ENCODE peak calls at places on chromosomes 16 and 17, in four cellular contexts. N is sigmoid colon, P is cardiac muscle cell, U is B cell. R is an unnamed sample.

GRCh38 chr17:67474081-67474661 is 97.1 kb downstream of the PITPNC1 start:
- DNase-seq in P (no peak), U (no peak), N (peak; percentile 77), R (no peak)

GRCh38 chr16:82653550-82654511 is 27.1 kb downstream of the CDH13 start:
- DNase-seq in N (peak; percentile 56), P (peak; percentile 15), U (no peak), R (peak; percentile 89)

GRCh38 chr16:68664297-68664696 is 19.2 kb downstream of the CDH3 start:
- DNase-seq in U (no peak), N (no peak), P (no peak), R (no peak)

GRCh38 chr17:45834471-45835396 is 9.9 kb upstream of the SPPL2C start:
- DNase-seq in N (no peak), U (no peak), P (no peak), R (no peak)

GRCh38 chr16:3074860-3075545 is 9.6 kb downstream of the IL32 start:
- DNase-seq in U (peak; percentile 77), P (no peak), N (no peak), R (no peak)

GRCh38 chr17:67854378-67854777 is 29.1 kb downstream of the BPTF start:
- DNase-seq in U (no peak), N (no peak), P (no peak), R (no peak)

GRCh38 chr16:66619036-66619435 is 14.5 kb downstream of the CMTM3 start:
- DNase-seq in U (no peak), P (no peak), N (no peak), R (peak; percentile 19)

GRCh38 chr17:19411641-19412040 is 609 bp downstream of the RNF112 start:
- DNase-seq in P (no peak), N (no peak), U (no peak), R (no peak)

GRCh38 chr17:5381542-5381941 is 37.9 kb downstream of the NUP88 start:
- DNase-seq in N (no peak), U (no peak), P (no peak), R (peak; percentile 28)

GRCh38 chr17:80118601-80119270 is 17.4 kb downstream of the GAA start:
- DNase-seq in N (peak; percentile 46), U (no peak), P (no peak), R (no peak)

GRCh38 chr17:56593741-56594527 is 435 bp downstream of the NOG start:
- DNase-seq in U (no peak), N (peak; percentile 72), P (peak; percentile 85), R (peak; percentile 79)

GRCh38 chr17:364308-364707 is 11.7 kb upstream of the RPH3AL start:
- DNase-seq in U (no peak), P (no peak), N (no peak), R (no peak)

GRCh38 chr16:19524866-19525723 is 1.4 kb downstream of the CCP110 start:
- DNase-seq in N (no peak), U (no peak), P (peak; percentile 6), R (peak; percentile 59)

GRCh38 chr16:74775255-74775654 is 635 bp upstream of the FA2H start:
- DNase-seq in N (no peak), P (no peak), U (no peak), R (no peak)

DNA sequence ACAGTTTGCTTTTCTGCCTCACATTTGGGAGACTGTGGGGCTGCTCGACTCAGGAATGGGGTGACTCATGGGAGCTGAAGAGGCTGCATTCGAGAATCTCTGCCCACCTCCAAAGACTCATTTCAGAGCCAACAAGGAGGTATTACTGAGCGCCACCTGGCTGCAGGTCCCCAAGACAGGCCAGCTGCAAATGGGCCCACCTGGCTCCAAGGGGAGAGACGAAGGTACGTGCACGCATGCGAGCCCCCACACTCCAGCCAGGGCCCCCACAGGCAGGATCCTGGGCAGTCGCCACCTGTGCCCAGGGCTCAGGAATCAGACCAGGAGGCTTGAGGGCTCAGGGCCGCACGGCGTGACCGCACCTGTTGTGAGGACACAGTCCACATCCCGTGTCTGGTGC is 6.0 kb downstream of the HAGHL start:
- DNase-seq in U (no peak), P (no peak), N (no peak), R (no peak)
- TF ChIP-seq CTCF in U (no peak), P (no peak), N (no peak), R (no peak)

GRCh38 chr16:47204736-47205499 is 61.2 kb upstream of the NETO2 start:
- DNase-seq in N (no peak), U (no peak), P (no peak), R (no peak)
- TF ChIP-seq CTCF in N (no peak), U (no peak), P (no peak), R (peak; percentile 20)

DNA sequence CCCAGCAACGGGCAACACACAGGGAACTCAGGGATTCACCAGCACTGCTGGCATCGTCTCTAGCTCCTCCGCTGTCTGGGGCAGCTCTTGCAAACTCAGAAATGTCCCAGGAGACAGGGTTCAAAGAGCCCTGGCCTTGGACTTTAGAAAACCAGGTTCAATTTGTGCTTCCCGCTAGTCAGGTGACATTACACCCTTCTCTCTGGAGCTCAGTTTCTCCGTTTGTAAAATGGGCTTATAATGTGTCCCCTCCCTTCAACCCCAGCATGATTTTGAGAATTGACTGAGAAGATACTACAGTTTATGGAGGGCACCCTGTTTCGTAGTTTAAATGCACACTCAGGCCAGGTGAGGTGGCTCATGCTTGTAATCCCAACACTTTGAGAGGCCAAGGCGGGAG is 1.9 kb upstream of the MYCBPAP start:
- DNase-seq in N (no peak), P (no peak), U (no peak), R (no peak)
- TF ChIP-seq CTCF in N (no peak), P (no peak), U (no peak), R (no peak)

GRCh38 chr16:17304814-17305169 is 166.0 kb downstream of the XYLT1 start:
- DNase-seq in P (no peak), U (no peak), N (peak; percentile 92), R (no peak)
- TF ChIP-seq CTCF in P (no peak), U (no peak), N (no peak), R (no peak)

GRCh38 chr17:2474371-2474770 is 37.3 kb downstream of the METTL16 start:
- DNase-seq in U (no peak), N (no peak), P (no peak), R (no peak)
- TF ChIP-seq CTCF in U (no peak), N (no peak), P (no peak), R (no peak)

GRCh38 chr16:23301251-23302044 is 654 bp upstream of the SCNN1B start:
- DNase-seq in N (no peak), U (no peak), P (no peak), R (no peak)

GRCh38 chr16:23298290-23298689 is 3.8 kb upstream of the SCNN1B start:
- DNase-seq in N (no peak), U (no peak), P (no peak), R (no peak)

GRCh38 chr16:23293016-23293415 is 9.1 kb upstream of the SCNN1B start:
- DNase-seq in N (no peak), P (no peak), U (no peak), R (no peak)

GRCh38 chr16:23294260-23294659 is 7.8 kb upstream of the SCNN1B start:
- DNase-seq in N (no peak), P (no peak), U (no peak), R (no peak)

DNA sequence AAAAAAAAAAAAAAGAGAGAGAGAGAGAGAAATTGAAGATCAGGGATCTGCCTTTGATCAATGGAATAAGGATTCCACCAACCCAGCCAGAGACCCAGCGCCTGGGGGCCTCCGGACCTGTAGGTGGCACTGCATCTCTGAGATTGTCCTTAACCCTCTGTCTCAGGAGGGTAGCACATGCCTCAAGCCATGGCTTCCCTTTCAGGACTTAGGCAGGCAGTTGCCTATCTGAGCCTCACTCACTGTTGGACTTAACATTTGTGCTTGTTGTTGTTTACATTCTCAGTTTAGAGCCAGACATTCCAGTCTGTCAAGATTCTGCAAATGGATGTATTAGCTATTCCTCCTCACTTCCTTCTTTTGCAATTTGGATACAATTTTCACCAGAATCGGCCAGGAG is 5.1 kb upstream of the SCNN1B start:
- DNase-seq in U (no peak), N (no peak), P (no peak), R (no peak)
- TF ChIP-seq CTCF in U (no peak), N (no peak), P (no peak), R (peak; percentile 12)

R was measured in mammary epithelial cell.